ENCODE peak calls at places on chromosome 18, in eight cellular contexts. X, G, J, N, P, H, Y and T are unnamed samples.

GRCh38 chr18:58207520-58208152 is 163.6 kb downstream of the NEDD4L start:
- DNase-seq in X (no peak), G (no peak), J (no peak), N (no peak), P (no peak), H (no peak), Y (no peak), T (no peak)

GRCh38 chr18:76208632-76209308 is 286.3 kb downstream of the ZNF516 start:
- DNase-seq in X (no peak), G (no peak), J (no peak), N (no peak), P (no peak), H (peak), Y (no peak), T (no peak)

GRCh38 chr18:10318686-10318960 is 135.8 kb upstream of the APCDD1 start:
- DNase-seq in X (no peak), G (no peak), J (no peak), N (no peak), P (no peak), H (peak), Y (no peak), T (no peak)

GRCh38 chr18:2534906-2535305 is 36.4 kb downstream of the METTL4 start:
- DNase-seq in X (no peak), G (no peak), J (no peak), N (no peak), P (no peak), H (no peak), Y (no peak), T (no peak)

GRCh38 chr18:79600141-79600540 is 79.5 kb upstream of the CTDP1 start:
- DNase-seq in X (no peak), G (no peak), J (no peak), N (no peak), P (no peak), H (no peak), Y (no peak), T (no peak)

GRCh38 chr18:28095041-28095440 is 81.9 kb downstream of the CDH2 start:
- DNase-seq in X (no peak), G (no peak), J (no peak), N (no peak), P (peak), H (no peak), Y (peak), T (no peak)

GRCh38 chr18:55224086-55224625 is 264.9 kb upstream of the CCDC68 start:
- DNase-seq in X (no peak), G (no peak), J (no peak), N (no peak), P (no peak), H (no peak), Y (no peak), T (no peak)

GRCh38 chr18:51425475-51425874 is 228.0 kb upstream of the MEX3C start:
- DNase-seq in X (no peak), G (no peak), J (no peak), N (no peak), P (peak), H (no peak), Y (no peak), T (no peak)

GRCh38 chr18:7596133-7596532 is 29.0 kb downstream of the PTPRM start:
- DNase-seq in X (no peak), G (no peak), J (no peak), N (no peak), P (peak), H (no peak), Y (no peak), T (no peak)

GRCh38 chr18:34115409-34116081 is 109.2 kb downstream of the NOL4 start:
- DNase-seq in X (no peak), G (no peak), J (peak), N (no peak), P (no peak), H (no peak), Y (no peak), T (no peak)

DNA sequence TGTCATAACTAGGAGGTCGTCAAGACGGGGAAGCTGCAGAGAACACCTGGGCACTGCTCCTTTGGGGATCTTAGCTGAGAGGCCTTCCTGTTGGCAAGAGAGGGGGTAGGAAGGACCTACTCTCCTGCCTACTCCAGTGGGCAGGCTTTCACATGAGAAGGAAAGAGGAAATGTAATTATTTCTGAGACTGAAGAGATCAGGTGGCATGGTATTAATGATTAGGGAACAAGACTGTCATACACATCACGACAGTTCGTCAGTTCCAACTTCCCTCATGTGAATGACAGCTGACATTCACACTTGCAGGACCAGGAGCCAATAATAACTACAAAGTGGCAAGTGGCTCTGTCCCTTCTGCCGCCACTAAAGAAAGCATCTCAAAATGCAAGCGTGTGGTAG is 89.9 kb downstream of the ZCCHC2 start:
- DNase-seq in X (no peak), G (no peak), J (no peak), N (no peak), P (no peak), H (no peak), Y (no peak), T (no peak)
- TF ChIP-seq EZH2 in X (no peak), G (no peak), J (no peak), N (no peak), P (no peak), H (no peak), Y (no peak), T (no peak)

GRCh38 chr18:37253424-37254255 is 312.0 kb downstream of the CELF4 start:
- DNase-seq in X (no peak), G (peak), J (no peak), N (no peak), P (no peak), H (peak), Y (peak), T (no peak)
- TF ChIP-seq EZH2 in X (no peak), G (no peak), J (no peak), N (no peak), P (no peak), H (no peak), Y (no peak), T (no peak)

DNA sequence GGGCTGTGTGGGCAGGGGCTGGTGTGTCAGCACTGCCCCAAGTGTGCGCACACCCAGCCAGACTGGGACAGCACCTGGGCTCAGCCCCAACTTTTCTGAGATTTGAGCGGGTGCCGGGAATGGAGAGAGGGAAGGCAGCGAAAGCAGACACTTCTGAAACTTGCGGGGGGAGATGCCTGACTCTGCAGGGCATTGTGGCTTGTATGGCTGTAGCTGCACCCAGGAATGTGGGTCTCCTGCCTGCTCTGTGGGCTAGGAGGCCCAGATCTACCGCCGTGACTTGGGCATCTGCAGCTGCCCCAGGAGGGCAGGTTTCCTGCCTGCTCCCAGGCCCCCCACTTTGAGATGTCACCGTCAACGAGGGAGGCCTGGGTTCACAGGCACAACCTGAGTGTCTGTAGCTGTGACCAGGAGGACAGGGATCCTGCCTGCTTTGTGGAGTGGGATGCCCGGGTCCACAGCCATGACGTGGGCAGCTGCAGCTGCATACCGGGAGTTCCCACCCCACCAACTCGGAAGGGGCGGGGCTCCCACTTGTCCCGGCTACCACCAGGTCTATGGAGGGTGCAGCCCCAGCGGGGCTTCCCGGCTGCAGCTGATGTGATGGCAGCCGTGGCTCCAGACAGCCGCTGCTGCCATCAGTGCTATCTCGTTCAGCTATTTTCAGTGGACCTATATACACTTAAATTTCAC is 95.3 kb downstream of the DOK6 start:
- DNase-seq in X (no peak), G (no peak), J (no peak), N (no peak), P (no peak), H (no peak), Y (no peak), T (no peak)
- TF ChIP-seq EZH2 in X (no peak), G (no peak), J (no peak), N (no peak), P (no peak), H (no peak), Y (no peak), T (no peak)

GRCh38 chr18:4453712-4454547 is 1.2 kb downstream of the DLGAP1 start:
- DNase-seq in X (no peak), G (no peak), J (no peak), N (no peak), P (no peak), H (peak), Y (no peak), T (no peak)
- TF ChIP-seq EZH2 in X (no peak), G (no peak), J (no peak), N (no peak), P (peak), H (peak), Y (no peak), T (no peak)

DNA sequence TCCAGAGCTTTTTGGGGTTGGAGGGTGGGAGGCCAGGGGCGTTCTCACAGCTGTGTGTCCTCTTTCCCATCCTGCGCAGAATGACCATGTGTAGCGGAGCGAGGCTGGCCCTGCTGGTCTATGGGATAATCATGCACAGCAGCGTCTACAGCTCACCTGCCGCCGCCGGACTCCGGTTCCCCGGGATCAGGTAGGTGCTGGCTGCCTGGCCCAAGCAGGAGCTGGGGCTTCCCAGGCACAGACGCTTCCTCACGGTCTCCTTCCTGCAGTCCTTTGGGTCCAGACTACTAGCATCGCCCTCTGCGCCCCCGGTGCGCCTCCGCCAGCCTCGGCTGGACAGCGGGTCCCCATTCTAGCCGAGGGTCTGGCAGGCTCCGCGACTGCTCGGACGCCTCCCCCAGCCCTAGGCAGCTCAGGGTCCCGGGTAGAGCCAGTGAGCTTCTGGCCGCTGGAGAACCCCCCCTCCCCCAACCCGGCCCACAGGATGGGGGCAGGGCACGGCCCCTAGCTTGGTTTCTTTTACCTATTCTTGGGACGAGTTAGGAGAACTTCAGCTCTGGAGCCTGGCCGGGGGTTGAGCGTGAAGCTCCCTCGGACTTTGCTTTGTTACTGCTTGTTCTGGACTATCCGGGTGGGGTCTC is 756 bp downstream of the ADCYAP1 start:
- DNase-seq in X (no peak), G (no peak), J (no peak), N (no peak), P (no peak), H (peak), Y (no peak), T (no peak)
- TF ChIP-seq EZH2 in X (no peak), G (no peak), J (no peak), N (no peak), P (peak), H (no peak), Y (no peak), T (peak)

DNA sequence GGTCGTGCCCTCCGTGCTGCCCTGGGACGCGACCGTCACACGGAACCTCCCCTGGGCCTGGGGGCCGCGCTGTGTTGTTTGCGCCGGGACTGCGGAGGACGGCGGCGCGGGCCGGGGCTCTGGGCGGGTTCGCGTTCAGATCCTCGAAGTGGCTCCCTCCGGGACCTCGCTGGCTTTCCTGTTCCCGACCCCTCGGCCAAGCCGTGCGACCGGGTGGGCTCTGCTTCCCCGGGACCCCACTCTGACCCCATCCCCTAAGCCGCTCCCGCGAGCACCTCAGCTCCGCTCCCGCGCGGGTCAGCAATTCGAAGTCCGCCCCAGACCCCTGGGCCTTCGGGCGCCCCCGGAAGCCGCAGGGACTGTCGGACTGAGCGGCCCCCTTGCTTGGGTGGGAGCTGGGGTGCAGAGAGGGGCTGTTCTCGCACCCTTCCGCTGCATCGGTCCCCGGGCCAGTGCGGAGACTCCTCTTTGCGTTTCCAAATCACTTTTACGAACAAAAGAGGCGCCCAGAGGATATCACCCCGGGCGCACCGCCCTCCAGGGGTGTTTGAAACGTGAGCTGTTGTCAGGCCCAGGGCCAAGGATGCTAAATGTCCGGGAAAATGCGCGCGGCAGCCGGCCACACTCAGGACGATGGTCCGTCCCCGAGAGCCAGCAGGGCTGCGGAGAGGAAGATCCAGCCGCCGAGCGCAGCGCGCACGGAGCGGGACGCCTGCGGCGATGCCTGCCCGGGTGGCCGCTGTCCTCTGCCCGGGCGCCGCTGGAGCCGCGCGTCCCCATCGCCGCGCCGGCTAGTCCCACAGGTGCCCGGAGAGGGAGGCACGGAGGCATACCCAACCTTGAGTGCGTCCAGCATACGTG is 73.5 kb downstream of the ZCCHC2 start:
- DNase-seq in X (no peak), G (no peak), J (no peak), N (no peak), P (peak), H (peak), Y (no peak), T (no peak)
- TF ChIP-seq EZH2 in X (no peak), G (no peak), J (peak), N (no peak), P (peak), H (peak), Y (no peak), T (no peak)